ENCODE peak calls at places on chromosomes 7 and 10, in eight cellular contexts. One of them, this sample, is unnamed.

GRCh38 chr10:110041479-110041829 is 33.7 kb downstream of the ADD3 start:
- DNase-seq in natural killer cell: no peak
- DNase-seq in WTC11: no peak
- DNase-seq in astrocyte of the spinal cord: no peak
- DNase-seq in fibroblast of lung: no peak
- DNase-seq in PC-3: no peak
- DNase-seq in tibial nerve: no peak
- DNase-seq in IMR-90: no peak
- DNase-seq in this sample: no peak

GRCh38 chr7:105387621-105388372 is 924 bp downstream of the SRPK2 start:
- DNase-seq in natural killer cell: peak
- DNase-seq in WTC11: peak
- DNase-seq in astrocyte of the spinal cord: peak
- DNase-seq in fibroblast of lung: peak
- DNase-seq in PC-3: peak
- DNase-seq in tibial nerve: peak
- DNase-seq in IMR-90: peak
- DNase-seq in this sample: peak

GRCh38 chr7:22001345-22002004 is 55.8 kb upstream of the CDCA7L start:
- DNase-seq in natural killer cell: no peak
- DNase-seq in WTC11: no peak
- DNase-seq in astrocyte of the spinal cord: peak
- DNase-seq in fibroblast of lung: peak
- DNase-seq in PC-3: peak
- DNase-seq in tibial nerve: peak
- DNase-seq in IMR-90: peak
- DNase-seq in this sample: peak

GRCh38 chr7:13990319-13990983 is 985 bp upstream of the ETV1 start:
- DNase-seq in natural killer cell: no peak
- DNase-seq in WTC11: peak
- DNase-seq in astrocyte of the spinal cord: peak
- DNase-seq in fibroblast of lung: peak
- DNase-seq in PC-3: peak
- DNase-seq in tibial nerve: peak
- DNase-seq in IMR-90: peak
- DNase-seq in this sample: no peak

GRCh38 chr10:116124777-116125176 is 148.2 kb downstream of the GFRA1 start:
- DNase-seq in natural killer cell: no peak
- DNase-seq in WTC11: peak
- DNase-seq in astrocyte of the spinal cord: no peak
- DNase-seq in fibroblast of lung: no peak
- DNase-seq in PC-3: no peak
- DNase-seq in tibial nerve: no peak
- DNase-seq in IMR-90: no peak
- DNase-seq in this sample: no peak

GRCh38 chr7:123004931-123005330 is 9.4 kb upstream of the TAS2R16 start:
- DNase-seq in natural killer cell: no peak
- DNase-seq in WTC11: no peak
- DNase-seq in astrocyte of the spinal cord: peak
- DNase-seq in fibroblast of lung: no peak
- DNase-seq in PC-3: no peak
- DNase-seq in tibial nerve: no peak
- DNase-seq in IMR-90: no peak
- DNase-seq in this sample: no peak

GRCh38 chr10:116207690-116208089 is 65.3 kb downstream of the GFRA1 start:
- DNase-seq in natural killer cell: no peak
- DNase-seq in WTC11: no peak
- DNase-seq in astrocyte of the spinal cord: no peak
- DNase-seq in fibroblast of lung: no peak
- DNase-seq in PC-3: no peak
- DNase-seq in tibial nerve: no peak
- DNase-seq in IMR-90: no peak
- DNase-seq in this sample: no peak

GRCh38 chr10:84613336-84614021 is 285.1 kb downstream of the CCSER2 start:
- DNase-seq in natural killer cell: no peak
- DNase-seq in WTC11: peak
- DNase-seq in astrocyte of the spinal cord: peak
- DNase-seq in fibroblast of lung: no peak
- DNase-seq in PC-3: peak
- DNase-seq in tibial nerve: no peak
- DNase-seq in IMR-90: no peak
- DNase-seq in this sample: peak

GRCh38 chr10:20856484-20856883 is 40.6 kb downstream of the NEBL start:
- DNase-seq in natural killer cell: no peak
- DNase-seq in WTC11: no peak
- DNase-seq in astrocyte of the spinal cord: no peak
- DNase-seq in fibroblast of lung: no peak
- DNase-seq in PC-3: no peak
- DNase-seq in tibial nerve: no peak
- DNase-seq in IMR-90: no peak
- DNase-seq in this sample: no peak

GRCh38 chr10:4529266-4529665 is 296.7 kb upstream of the AKR1E2 start:
- DNase-seq in natural killer cell: no peak
- DNase-seq in WTC11: no peak
- DNase-seq in astrocyte of the spinal cord: no peak
- DNase-seq in fibroblast of lung: no peak
- DNase-seq in PC-3: no peak
- DNase-seq in tibial nerve: no peak
- DNase-seq in IMR-90: no peak
- DNase-seq in this sample: no peak

GRCh38 chr7:99379043-99379577 is 4.6 kb downstream of the ARPC1B start:
- DNase-seq in natural killer cell: peak
- DNase-seq in WTC11: no peak
- DNase-seq in astrocyte of the spinal cord: peak
- DNase-seq in fibroblast of lung: peak
- DNase-seq in PC-3: peak
- DNase-seq in tibial nerve: peak
- DNase-seq in IMR-90: peak
- DNase-seq in this sample: no peak

GRCh38 chr7:92641921-92642511 is 51.8 kb upstream of the FAM133B start:
- DNase-seq in natural killer cell: peak
- DNase-seq in WTC11: no peak
- DNase-seq in astrocyte of the spinal cord: peak
- DNase-seq in fibroblast of lung: peak
- DNase-seq in PC-3: peak
- DNase-seq in tibial nerve: no peak
- DNase-seq in IMR-90: peak
- DNase-seq in this sample: no peak

GRCh38 chr10:70619271-70620019 is 16.9 kb upstream of the PRF1 start:
- DNase-seq in natural killer cell: no peak
- DNase-seq in WTC11: no peak
- DNase-seq in astrocyte of the spinal cord: peak
- DNase-seq in fibroblast of lung: peak
- DNase-seq in PC-3: peak
- DNase-seq in tibial nerve: no peak
- DNase-seq in IMR-90: peak
- DNase-seq in this sample: no peak

GRCh38 chr10:97426776-97427570 is 982 bp downstream of the PGAM1 start:
- DNase-seq in natural killer cell: no peak
- DNase-seq in WTC11: no peak
- DNase-seq in astrocyte of the spinal cord: peak
- DNase-seq in fibroblast of lung: no peak
- DNase-seq in PC-3: peak
- DNase-seq in tibial nerve: no peak
- DNase-seq in IMR-90: no peak
- DNase-seq in this sample: no peak

GRCh38 chr7:155204744-155205367 is 92.8 kb upstream of the INSIG1 start:
- DNase-seq in natural killer cell: no peak
- DNase-seq in WTC11: no peak
- DNase-seq in astrocyte of the spinal cord: no peak
- DNase-seq in fibroblast of lung: no peak
- DNase-seq in PC-3: no peak
- DNase-seq in tibial nerve: no peak
- DNase-seq in IMR-90: no peak
- DNase-seq in this sample: no peak

DNA sequence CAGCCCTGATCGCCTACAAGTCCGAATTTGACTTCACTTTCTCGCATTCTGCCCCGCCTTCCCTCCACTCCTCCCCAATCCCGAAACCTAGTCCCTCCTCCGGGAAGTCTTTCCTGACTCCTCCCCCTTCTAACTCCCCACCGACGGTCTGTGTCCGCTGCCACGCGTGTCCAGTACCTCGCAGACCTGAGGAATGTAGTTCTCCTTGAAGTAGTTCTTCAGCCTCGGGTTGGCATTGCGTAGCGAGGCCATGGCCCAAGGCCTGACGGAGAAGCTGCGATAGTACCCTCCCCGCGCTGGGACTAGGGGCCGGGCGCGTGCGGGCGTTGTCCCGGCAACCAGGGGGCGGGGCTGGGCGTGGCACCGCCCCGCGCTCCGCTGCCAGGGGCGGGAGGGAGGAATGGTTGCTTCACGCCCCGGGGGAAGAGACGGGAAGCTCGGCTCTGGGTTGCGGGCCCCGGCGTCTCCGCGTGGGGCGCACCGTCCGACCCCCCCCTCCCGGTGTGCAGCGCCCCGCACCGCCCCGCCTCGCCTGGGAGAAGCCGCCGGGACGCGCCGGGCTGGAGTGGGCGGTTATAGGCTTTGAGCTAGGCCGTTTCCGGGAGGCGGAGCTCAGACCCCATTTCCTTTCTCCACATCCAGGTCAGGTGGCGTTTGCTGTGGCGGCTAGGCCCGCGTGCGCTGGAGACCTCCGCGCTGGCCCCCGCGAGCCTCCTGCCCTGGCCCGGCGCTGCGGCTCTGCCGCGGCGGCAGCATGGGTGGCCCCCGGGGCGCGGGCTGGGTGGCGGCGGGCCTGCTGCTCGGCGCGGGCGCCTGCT is at the start of the genes ARMC10 and FBXL13:
- DNase-seq in natural killer cell: peak
- DNase-seq in WTC11: peak
- DNase-seq in astrocyte of the spinal cord: peak
- DNase-seq in fibroblast of lung: peak
- DNase-seq in PC-3: peak
- DNase-seq in tibial nerve: peak
- DNase-seq in IMR-90: peak
- DNase-seq in this sample: peak
- TF ChIP-seq CTCF in natural killer cell: no peak
- TF ChIP-seq CTCF in WTC11: no peak
- TF ChIP-seq CTCF in astrocyte of the spinal cord: no peak
- TF ChIP-seq CTCF in fibroblast of lung: no peak
- TF ChIP-seq CTCF in PC-3: no peak
- TF ChIP-seq CTCF in tibial nerve: peak
- TF ChIP-seq CTCF in IMR-90: peak
- TF ChIP-seq CTCF in this sample: peak

DNA sequence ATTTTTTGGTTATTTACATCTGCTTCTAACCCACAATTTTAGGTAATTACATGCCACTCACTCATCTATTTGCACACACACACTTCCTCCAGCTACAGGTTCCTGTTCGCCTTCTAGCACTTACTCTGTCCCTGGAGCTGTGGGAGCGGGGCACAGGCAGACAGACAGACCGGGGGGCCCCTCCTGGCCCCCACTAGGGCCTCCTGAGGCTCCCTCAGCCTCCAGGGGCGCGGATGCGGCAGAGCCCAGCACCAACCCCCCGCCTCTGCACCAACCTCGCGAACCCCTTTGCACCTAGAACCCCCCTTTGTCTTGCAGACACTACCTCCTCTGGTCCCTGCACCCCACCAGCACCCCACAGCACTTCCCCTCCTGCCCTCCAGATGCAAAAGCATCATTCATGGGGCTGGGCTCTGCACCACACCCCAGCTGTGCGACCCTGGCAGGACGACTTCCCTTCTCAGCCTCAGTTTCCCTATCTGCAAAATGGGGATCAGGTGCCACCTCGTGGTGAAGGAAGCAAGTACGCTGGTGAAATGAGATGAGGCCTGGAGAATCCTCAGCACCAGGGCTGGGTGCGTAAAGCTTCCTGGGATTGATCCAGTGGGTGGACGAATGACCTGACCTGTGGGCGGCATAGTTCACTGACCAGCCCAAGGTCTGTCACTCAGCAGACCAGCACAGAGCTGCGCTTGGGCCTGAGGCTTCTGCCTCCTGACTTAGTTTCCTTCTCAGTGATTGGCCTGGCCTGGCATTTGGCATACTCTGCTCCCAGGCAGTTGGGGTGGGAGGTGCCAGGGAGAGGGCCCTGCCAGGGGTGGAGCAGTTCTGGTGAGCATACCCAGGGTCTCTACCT is 37.9 kb downstream of the ELFN1 start:
- DNase-seq in natural killer cell: no peak
- DNase-seq in WTC11: no peak
- DNase-seq in astrocyte of the spinal cord: no peak
- DNase-seq in fibroblast of lung: no peak
- DNase-seq in PC-3: no peak
- DNase-seq in tibial nerve: no peak
- DNase-seq in IMR-90: no peak
- DNase-seq in this sample: no peak
- TF ChIP-seq CTCF in natural killer cell: no peak
- TF ChIP-seq CTCF in WTC11: no peak
- TF ChIP-seq CTCF in astrocyte of the spinal cord: peak
- TF ChIP-seq CTCF in fibroblast of lung: peak
- TF ChIP-seq CTCF in PC-3: peak
- TF ChIP-seq CTCF in tibial nerve: no peak
- TF ChIP-seq CTCF in IMR-90: peak
- TF ChIP-seq CTCF in this sample: no peak

GRCh38 chr10:81018898-81019890 is 481.5 kb downstream of the SH2D4B start:
- DNase-seq in natural killer cell: no peak
- DNase-seq in WTC11: peak
- DNase-seq in astrocyte of the spinal cord: peak
- DNase-seq in fibroblast of lung: peak
- DNase-seq in PC-3: peak
- DNase-seq in tibial nerve: no peak
- DNase-seq in IMR-90: peak
- DNase-seq in this sample: no peak
- TF ChIP-seq CTCF in natural killer cell: no peak
- TF ChIP-seq CTCF in WTC11: peak
- TF ChIP-seq CTCF in astrocyte of the spinal cord: peak
- TF ChIP-seq CTCF in fibroblast of lung: peak
- TF ChIP-seq CTCF in PC-3: peak
- TF ChIP-seq CTCF in tibial nerve: peak
- TF ChIP-seq CTCF in IMR-90: peak
- TF ChIP-seq CTCF in this sample: peak

DNA sequence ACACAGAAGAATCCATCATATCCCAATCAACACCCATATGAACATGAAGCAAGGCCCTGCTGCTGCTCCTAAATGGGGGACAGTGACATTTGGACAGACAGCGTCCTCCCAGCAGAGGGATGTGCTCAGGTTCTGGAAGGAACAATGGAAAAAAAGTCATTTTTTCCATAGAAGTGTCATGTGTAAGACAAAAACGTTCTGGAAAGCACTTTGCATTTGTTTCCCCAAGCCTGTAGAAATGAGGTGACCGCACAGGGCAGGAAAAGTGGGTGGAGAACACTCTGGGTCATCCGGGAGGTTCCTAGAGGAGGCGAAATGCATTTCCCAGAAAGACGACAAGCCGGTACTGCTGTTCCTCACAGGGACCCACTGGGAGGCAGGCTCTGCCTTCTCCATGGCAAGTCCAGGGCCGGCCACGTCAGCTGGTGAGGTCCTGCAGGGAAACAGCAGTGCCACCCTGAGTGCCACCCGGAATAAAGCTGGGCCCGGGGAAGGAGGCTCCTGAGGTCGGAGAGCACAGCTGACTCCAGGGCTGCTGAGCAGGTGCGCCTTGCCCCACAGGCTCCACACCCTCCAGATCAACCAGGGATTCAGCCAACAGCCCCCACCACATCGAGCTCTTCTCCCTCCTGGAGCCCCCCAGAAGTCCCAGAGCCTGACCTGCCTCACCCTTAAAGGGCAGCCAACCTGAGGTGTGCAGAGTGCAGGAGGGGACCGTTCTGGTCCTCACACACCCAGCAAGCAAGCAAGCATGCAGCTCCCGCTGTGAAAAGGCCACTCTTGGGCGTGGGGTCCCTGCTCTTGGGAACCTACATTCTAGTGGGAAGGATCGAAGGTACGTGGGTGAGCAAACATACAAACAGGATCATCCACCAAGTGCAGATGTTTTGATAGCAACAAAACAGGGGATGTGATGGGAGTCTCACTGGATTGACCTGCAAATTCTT is 28.8 kb upstream of the INPP5A start:
- DNase-seq in natural killer cell: no peak
- DNase-seq in WTC11: no peak
- DNase-seq in astrocyte of the spinal cord: no peak
- DNase-seq in fibroblast of lung: no peak
- DNase-seq in PC-3: no peak
- DNase-seq in tibial nerve: no peak
- DNase-seq in IMR-90: no peak
- DNase-seq in this sample: no peak
- TF ChIP-seq CTCF in natural killer cell: no peak
- TF ChIP-seq CTCF in WTC11: no peak
- TF ChIP-seq CTCF in astrocyte of the spinal cord: no peak
- TF ChIP-seq CTCF in fibroblast of lung: no peak
- TF ChIP-seq CTCF in PC-3: no peak
- TF ChIP-seq CTCF in tibial nerve: peak
- TF ChIP-seq CTCF in IMR-90: peak
- TF ChIP-seq CTCF in this sample: no peak